ENCODE peak calls at places on chromosomes 7 and 10, in ten cellular contexts. Z, E, F, B, A, K, X, I, N and C are unnamed samples.

GRCh38 chr10:94066411-94066810 is 72.7 kb downstream of the PLCE1 start:
- DNase-seq in Z (peak; percentile 5), E (no peak), F (peak; percentile 52), B (no peak), A (no peak), K (peak; percentile 65), X (no peak), I (peak; percentile 22), N (no peak), C (no peak)

GRCh38 chr10:83023647-83024046 is 1115.7 kb upstream of the GHITM start:
- DNase-seq in Z (no peak), E (no peak), F (no peak), B (no peak), A (no peak), K (no peak), X (no peak), I (no peak), N (no peak), C (no peak)

GRCh38 chr7:128410092-128410665 is 397 bp upstream of the IMPDH1 start:
- DNase-seq in Z (no peak), E (peak; percentile 33), F (peak; percentile 87), B (peak; percentile 61), A (no peak), K (peak; percentile 94), X (peak; percentile 92), I (peak; percentile 38), N (no peak), C (no peak)

GRCh38 chr7:147196476-147196875 is 1079.9 kb downstream of the CNTNAP2 start:
- DNase-seq in Z (no peak), E (no peak), F (no peak), B (no peak), A (no peak), K (no peak), X (no peak), I (no peak), N (no peak), C (no peak)

GRCh38 chr7:130359276-130359857 is 14.8 kb downstream of the CPA5 start:
- DNase-seq in Z (peak; percentile 29), E (no peak), F (no peak), B (no peak), A (no peak), K (no peak), X (no peak), I (no peak), N (no peak), C (no peak)

GRCh38 chr7:12926236-12926635 is 238.8 kb downstream of the ARL4A start:
- DNase-seq in Z (no peak), E (no peak), F (no peak), B (no peak), A (no peak), K (peak; percentile 47), X (no peak), I (no peak), N (no peak), C (no peak)

GRCh38 chr7:13879994-13880686 is 109.3 kb downstream of the ETV1 start:
- DNase-seq in Z (no peak), E (no peak), F (peak; percentile 85), B (no peak), A (no peak), K (no peak), X (no peak), I (no peak), N (no peak), C (no peak)

GRCh38 chr7:33692956-33693355 is 212.4 kb upstream of the BMPER start:
- DNase-seq in Z (no peak), E (peak; percentile 69), F (peak; percentile 81), B (no peak), A (no peak), K (peak; percentile 39), X (no peak), I (no peak), N (no peak), C (no peak)

GRCh38 chr10:77463967-77464745 is 173.5 kb downstream of the KCNMA1 start:
- DNase-seq in Z (no peak), E (no peak), F (peak; percentile 37), B (no peak), A (no peak), K (peak; percentile 28), X (no peak), I (no peak), N (no peak), C (no peak)

GRCh38 chr7:108660465-108660864 is 90.8 kb downstream of the DNAJB9 start:
- DNase-seq in Z (no peak), E (no peak), F (no peak), B (no peak), A (no peak), K (peak; percentile 34), X (no peak), I (no peak), N (no peak), C (no peak)

DNA sequence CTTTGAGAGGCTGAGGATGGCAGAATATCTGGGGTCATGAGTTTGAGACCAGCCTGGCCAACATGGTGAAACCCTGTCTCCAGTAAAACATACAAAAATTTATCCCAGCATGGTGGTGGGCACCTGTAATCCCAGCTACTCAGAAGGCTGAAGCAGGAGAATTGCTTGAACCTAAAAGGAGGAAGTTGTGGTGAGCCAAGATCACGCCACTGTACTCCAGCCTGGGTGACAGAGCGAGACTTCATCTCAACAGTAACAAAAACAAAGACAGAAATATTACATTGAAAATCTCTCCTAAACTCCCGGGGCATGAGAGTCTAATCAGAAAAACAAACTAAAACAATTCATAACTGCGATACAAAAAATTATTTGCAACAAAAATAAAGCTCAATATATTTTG is 527.9 kb upstream of the POM121L12 start:
- DNase-seq in Z (no peak), E (no peak), F (no peak), B (no peak), A (no peak), K (no peak), X (no peak), I (no peak), N (no peak), C (no peak)
- H3K4me3 ChIP-seq in Z (no peak overlapping the region), E (no peak overlapping the region), F (no peak overlapping the region), B (no peak overlapping the region), A (no peak overlapping the region), K (no peak overlapping the region), X (no peak overlapping the region), I (no peak overlapping the region), N (no peak overlapping the region), C (no peak overlapping the region)

GRCh38 chr10:123526356-123527079 is 139.6 kb upstream of the GPR26 start:
- DNase-seq in Z (no peak), E (no peak), F (no peak), B (peak; percentile 16), A (no peak), K (no peak), X (no peak), I (no peak), N (no peak), C (no peak)

GRCh38 chr10:123527122-123527521 is 139.0 kb upstream of the GPR26 start:
- DNase-seq in Z (no peak), E (no peak), F (no peak), B (peak; percentile 9), A (no peak), K (no peak), X (no peak), I (no peak), N (no peak), C (no peak)

GRCh38 chr10:123535386-123535785 is 130.8 kb upstream of the GPR26 start:
- DNase-seq in Z (no peak), E (no peak), F (no peak), B (no peak), A (no peak), K (no peak), X (no peak), I (no peak), N (no peak), C (no peak)

GRCh38 chr10:123529146-123529760 is 136.9 kb upstream of the GPR26 start:
- DNase-seq in Z (no peak), E (no peak), F (no peak), B (no peak), A (no peak), K (no peak), X (no peak), I (no peak), N (no peak), C (no peak)

DNA sequence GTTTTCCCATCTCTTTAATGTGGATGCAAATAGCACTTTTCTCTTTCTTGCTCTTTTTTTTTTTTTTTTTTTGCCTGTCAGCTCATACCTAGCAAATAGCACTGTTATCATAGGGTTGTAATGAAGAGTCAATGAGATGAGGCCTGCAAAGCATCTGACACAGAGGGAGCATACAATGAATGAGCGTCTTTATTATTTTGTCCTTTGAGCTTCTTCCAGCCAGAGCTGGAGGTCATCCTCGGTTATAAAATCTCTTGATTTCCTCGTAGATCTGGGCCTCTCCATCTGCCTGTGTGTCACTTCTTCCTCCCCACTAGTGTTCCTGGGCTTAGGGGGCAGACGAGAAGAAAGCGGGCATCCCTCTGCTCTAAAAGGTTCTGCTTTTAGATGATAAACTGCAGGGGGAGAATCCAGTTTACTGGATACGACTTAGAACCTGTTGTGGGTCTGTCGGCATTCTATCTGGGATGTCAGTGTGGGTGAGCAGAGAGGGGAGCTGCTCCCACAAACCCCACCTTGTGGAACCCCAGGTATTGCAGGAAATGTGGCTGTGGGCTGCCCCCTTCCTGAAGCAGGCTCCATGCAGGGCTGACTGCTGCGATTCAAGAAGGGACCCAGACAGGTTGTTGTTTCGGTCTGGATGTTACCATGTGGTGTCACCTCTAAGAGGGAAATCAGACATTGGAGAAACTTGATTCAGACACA is 135.8 kb upstream of the GPR26 start:
- DNase-seq in Z (no peak), E (no peak), F (no peak), B (no peak), A (no peak), K (no peak), X (no peak), I (no peak), N (no peak), C (no peak)
- TF ChIP-seq CTCF in Z (no peak), E (no peak), F (no peak), B (no peak), A (no peak), K (no peak), X (no peak), I (no peak), N (no peak), C (no peak)

DNA sequence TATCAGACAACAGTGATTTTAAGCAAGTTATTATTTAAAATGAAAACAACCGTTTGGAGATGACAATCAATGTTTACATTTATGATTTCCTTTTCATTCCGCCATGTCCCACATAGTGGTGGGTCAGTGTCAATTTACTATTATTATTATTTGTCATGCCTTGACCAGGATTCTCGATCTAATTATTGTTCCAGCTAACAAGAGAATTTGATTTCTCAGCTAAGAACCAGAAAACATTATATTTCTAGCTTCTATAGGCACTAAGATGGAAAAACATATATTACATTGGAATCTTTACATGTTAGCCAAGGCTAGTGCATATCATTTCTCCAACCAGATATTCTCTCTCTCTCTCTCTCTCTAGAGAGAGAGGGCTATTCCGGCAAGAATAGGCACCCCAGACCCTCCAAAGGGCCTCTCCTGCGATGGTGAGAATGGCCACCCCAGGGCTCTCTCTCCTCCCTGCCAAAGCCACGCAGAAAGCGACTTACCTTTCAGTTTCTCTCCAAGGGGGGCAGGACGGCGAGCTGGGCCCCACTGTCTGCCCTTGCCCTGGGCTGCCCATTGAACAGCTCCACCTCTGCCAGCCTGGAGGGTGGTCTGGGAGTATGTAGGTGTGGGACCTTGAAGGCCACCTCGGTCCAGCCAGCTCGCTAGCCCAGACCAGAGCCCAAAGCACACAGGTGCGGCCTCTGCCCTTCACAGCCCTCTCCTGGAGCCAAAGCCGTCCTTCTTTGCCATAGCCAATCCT is 2.4 kb downstream of the HOXA3 start:
- DNase-seq in Z (no peak), E (no peak), F (no peak), B (no peak), A (no peak), K (no peak), X (peak; percentile 59), I (peak; percentile 5), N (no peak), C (no peak)
- H3K4me3 ChIP-seq in Z (no peak overlapping the region), E (peak overlapping the region; percentile 59), F (peak overlapping the region; percentile 48), B (peak overlapping the region; percentile 17), A (no peak overlapping the region), K (no peak overlapping the region), X (peak overlapping the region; percentile 37), I (no peak overlapping the region), N (peak overlapping the region; percentile 63), C (no peak overlapping the region)

GRCh38 chr10:119616879-119617580 is 20.3 kb upstream of the TIAL1 start:
- DNase-seq in Z (no peak), E (no peak), F (no peak), B (no peak), A (no peak), K (peak; percentile 41), X (peak; percentile 55), I (no peak), N (no peak), C (no peak)
- TF ChIP-seq CTCF in Z (no peak), E (peak; percentile 67), F (peak; percentile 34), B (no peak), A (no peak), K (peak; percentile 55), X (no peak), I (peak; percentile 30), N (no peak), C (no peak)